ENCODE peak calls at places on chromosomes 4 and X, in five cellular contexts. O is neural crest cell, K is HCT116, P is BJ, B is HFF-Myc. Q is an unnamed sample.

GRCh38 chrX:31860686-31861085 is 788.8 kb upstream of the FTHL17 start:
- DNase-seq in O (no peak), K (no peak), B (no peak), P (no peak), Q (no peak)

GRCh38 chr4:8708401-8709021 is 115.9 kb downstream of the CPZ start:
- DNase-seq in O (no peak), P (no peak), K (no peak), B (no peak), Q (no peak)

GRCh38 chr4:88211473-88212252 is 53.2 kb upstream of the ABCG2 start:
- DNase-seq in O (peak), K (peak), B (peak), P (no peak), Q (peak)

GRCh38 chrX:110671068-110671803 is 124.4 kb downstream of the CHRDL1 start:
- DNase-seq in P (no peak), K (no peak), O (no peak), B (no peak), Q (no peak)

GRCh38 chrX:128816919-128817318 is 706.4 kb downstream of the SMARCA1 start:
- DNase-seq in O (peak), P (no peak), K (no peak), B (no peak), Q (no peak)

GRCh38 chrX:122739770-122740169 is 444.3 kb upstream of the GRIA3 start:
- DNase-seq in O (no peak), K (no peak), P (no peak), B (no peak), Q (no peak)

GRCh38 chrX:2707334-2707760 is 16.3 kb downstream of the CD99 start:
- DNase-seq in O (no peak), K (peak), B (peak), P (peak), Q (peak)

GRCh38 chr4:158314756-158315487 is 104.6 kb downstream of the TMEM144 start:
- DNase-seq in P (peak), K (no peak), B (peak), O (no peak), Q (peak)

GRCh38 chr4:103934178-103934789 is 214.5 kb upstream of the TACR3 start:
- DNase-seq in P (no peak), B (peak), O (peak), K (peak), Q (peak)

GRCh38 chrX:85108165-85108564 is 104.5 kb downstream of the APOOL start:
- DNase-seq in K (no peak), B (no peak), O (no peak), P (no peak), Q (no peak)

GRCh38 chrX:8345473-8345872 is 119.2 kb upstream of the VCX3B start:
- DNase-seq in P (no peak), O (no peak), B (no peak), K (no peak), Q (no peak)

GRCh38 chrX:18983711-18984380 is at the start of gene PHKA2:
- DNase-seq in B (no peak), P (no peak), O (peak), K (no peak), Q (no peak)

GRCh38 chr4:95106408-95106928 is 348.7 kb downstream of the BMPR1B start:
- DNase-seq in B (no peak), O (no peak), P (no peak), K (peak), Q (no peak)
- TF ChIP-seq CTCF in B (no peak), O (no peak), P (no peak), K (no peak), Q (no peak)

GRCh38 chr4:69823481-69824186 is 36.3 kb downstream of the SULT1E1 start:
- DNase-seq in O (no peak), B (no peak), P (no peak), K (peak), Q (peak)
- TF ChIP-seq CTCF in O (peak), B (peak), P (peak), K (peak), Q (peak)

GRCh38 chr4:2753444-2753843 is 2.7 kb downstream of the TNIP2 start:
- DNase-seq in K (no peak), B (no peak), O (no peak), P (no peak), Q (no peak)

GRCh38 chr4:2754848-2755820 is 1.0 kb downstream of the TNIP2 start:
- DNase-seq in O (no peak), K (no peak), P (no peak), B (no peak), Q (no peak)

GRCh38 chr4:2756691-2757350 is 685 bp upstream of the TNIP2 start:
- DNase-seq in P (no peak), K (no peak), O (no peak), B (no peak), Q (no peak)

GRCh38 chr4:2757426-2757825 is 1.3 kb upstream of the TNIP2 start:
- DNase-seq in P (no peak), B (no peak), K (no peak), O (no peak), Q (no peak)

DNA sequence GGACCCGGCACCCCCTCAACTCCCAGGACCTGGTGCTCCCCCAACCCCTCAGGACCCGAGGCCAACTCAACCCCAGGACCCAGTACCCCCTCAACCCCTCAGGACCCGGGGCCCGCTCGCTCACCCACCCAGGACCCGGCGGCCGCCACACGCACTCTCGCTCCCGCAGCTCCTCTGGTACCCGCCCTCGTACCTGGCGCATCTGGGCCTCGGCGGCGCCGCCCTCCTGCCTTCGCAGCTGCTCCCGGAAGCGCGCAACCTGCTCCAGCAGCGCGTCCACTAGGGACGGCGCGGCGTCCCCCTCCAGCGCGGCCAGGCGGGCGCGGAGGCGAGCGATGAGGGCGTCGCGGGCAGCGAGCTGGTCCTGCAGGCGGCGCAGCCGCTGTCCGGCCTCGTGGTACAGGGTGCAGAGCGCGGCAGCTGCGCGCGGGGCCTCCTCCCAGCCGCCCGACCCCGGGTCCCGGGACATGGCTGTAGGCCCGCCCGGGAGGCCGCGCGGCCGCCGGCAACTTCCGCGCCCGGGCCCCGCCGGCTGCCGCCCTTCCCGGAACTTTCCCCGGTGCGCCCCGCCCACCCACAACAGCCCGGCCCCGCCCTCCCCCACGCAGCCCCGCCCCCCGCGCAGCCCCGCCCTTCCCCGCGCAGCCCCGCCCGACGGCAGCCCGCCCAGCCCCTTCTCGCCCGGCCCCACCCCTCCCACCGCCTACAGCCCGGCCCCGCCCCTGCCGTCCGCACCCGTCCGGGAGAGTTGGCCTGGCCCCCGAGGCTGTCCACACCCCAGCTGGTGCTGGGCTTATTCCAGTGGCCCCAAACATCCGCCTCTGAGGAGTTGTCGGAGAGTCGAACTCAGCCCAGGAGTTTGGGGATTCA is at the start of gene TNIP2:
- DNase-seq in K (no peak), O (peak), P (no peak), B (no peak), Q (peak)
- TF ChIP-seq CTCF in K (peak), O (peak), P (peak), B (peak), Q (no peak)

GRCh38 chrX:81195712-81196111 is 6.0 kb downstream of the HMGN5 start:
- DNase-seq in B (peak), O (peak), K (peak), P (no peak), Q (no peak)
- TF ChIP-seq CTCF in B (peak), O (peak), K (peak), P (peak), Q (peak)

DNA sequence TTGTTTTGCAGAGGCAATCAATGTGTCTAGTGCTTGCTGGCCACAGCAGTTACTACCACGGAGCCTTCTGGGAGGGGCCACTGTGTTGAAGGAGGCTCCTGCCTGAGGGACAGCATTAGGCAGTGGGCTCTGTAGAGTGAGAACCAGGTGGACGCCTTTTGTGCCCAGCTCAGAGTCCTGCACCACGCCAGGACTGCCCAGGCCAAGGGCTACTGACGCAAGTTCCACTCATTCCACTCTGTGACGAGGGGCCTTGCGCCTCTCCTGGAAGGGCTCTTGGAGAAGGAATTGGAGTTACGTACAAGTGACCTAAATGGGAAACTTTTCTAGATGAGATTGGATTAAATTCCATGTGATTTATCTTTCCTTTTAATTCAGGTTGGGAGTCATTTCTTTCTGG is 102.8 kb upstream of the MAGEE2 start:
- DNase-seq in O (no peak), K (no peak), B (no peak), P (no peak), Q (no peak)
- TF ChIP-seq CTCF in O (no peak), K (no peak), B (no peak), P (no peak), Q (no peak)

GRCh38 chr4:128582319-128582948 is 227.1 kb upstream of the JADE1 start:
- DNase-seq in P (no peak), O (no peak), K (no peak), B (no peak), Q (no peak)

GRCh38 chr4:128579454-128579853 is 230.0 kb upstream of the JADE1 start:
- DNase-seq in P (no peak), O (no peak), B (no peak), K (no peak), Q (no peak)

GRCh38 chr4:128587382-128587781 is 222.1 kb upstream of the JADE1 start:
- DNase-seq in K (no peak), B (no peak), P (no peak), O (no peak), Q (no peak)

GRCh38 chr4:128589384-128589957 is 220.0 kb upstream of the JADE1 start:
- DNase-seq in P (no peak), O (no peak), B (no peak), K (no peak), Q (no peak)

DNA sequence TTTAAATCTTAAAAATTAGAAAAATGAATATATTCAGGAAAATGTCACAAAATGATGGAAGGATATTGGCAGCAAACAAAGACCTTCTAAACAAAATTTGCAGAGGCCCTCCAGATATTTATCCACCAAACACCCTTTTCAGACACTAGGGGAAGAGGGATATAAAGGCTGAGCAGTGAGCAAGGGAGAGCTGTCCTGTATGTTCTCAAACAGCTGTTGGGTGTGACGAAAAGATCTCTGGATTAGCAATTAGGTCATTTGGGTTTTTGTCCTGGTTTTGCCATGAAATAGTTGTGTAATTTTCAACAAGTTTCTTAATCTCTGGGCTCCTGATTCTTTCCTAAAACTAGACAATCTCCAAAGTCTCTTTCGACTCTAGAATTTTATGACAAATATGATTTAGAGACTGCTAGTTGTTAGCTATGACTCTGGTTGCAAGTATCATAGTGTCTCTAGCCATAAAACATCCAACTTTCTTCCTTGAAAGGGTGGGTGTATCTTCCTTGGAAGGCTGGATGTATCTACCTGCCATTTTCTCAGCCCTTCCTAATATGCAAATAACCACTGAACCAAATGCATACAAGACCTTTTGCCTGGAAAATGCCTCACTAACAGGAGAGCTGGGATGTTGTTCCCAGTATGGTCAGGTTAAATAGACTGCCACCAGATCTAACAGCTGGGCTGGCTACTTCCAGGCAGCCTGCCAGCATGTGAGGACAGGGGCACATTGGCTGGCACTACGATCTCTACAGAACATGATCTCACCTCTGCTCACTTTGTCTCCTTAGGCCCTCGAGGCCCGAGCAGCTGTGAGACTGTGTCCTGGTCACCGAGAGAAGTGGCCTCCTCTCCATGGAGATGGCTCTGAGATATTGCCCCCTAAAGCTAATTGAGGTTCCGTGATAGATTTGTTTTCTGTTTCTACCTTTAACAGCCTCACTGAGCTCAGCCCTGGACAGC is 225.5 kb upstream of the JADE1 start:
- DNase-seq in K (no peak), P (no peak), B (no peak), O (no peak), Q (no peak)
- TF ChIP-seq CTCF in K (no peak), P (no peak), B (no peak), O (no peak), Q (no peak)

GRCh38 chrX:118179161-118179560 is 62.6 kb upstream of the KLHL13 start:
- DNase-seq in B (no peak), O (no peak), P (no peak), K (no peak), Q (no peak)

GRCh38 chrX:118179718-118180117 is 63.1 kb upstream of the KLHL13 start:
- DNase-seq in B (no peak), K (no peak), P (no peak), O (no peak), Q (no peak)

GRCh38 chrX:118181030-118181429 is 64.4 kb upstream of the KLHL13 start:
- DNase-seq in O (no peak), K (no peak), P (no peak), B (no peak), Q (peak)

GRCh38 chrX:118182050-118182449 is 65.4 kb upstream of the KLHL13 start:
- DNase-seq in K (no peak), P (no peak), O (no peak), B (no peak), Q (no peak)

GRCh38 chrX:118183606-118184005 is 67.0 kb upstream of the KLHL13 start:
- DNase-seq in O (no peak), P (no peak), B (no peak), K (no peak), Q (no peak)
- TF ChIP-seq CTCF in O (peak), P (no peak), B (no peak), K (peak), Q (no peak)

GRCh38 chrX:15465896-15466651 is 27.1 kb downstream of the PIR start:
- DNase-seq in B (no peak), O (no peak), K (no peak), P (no peak), Q (no peak)
- TF ChIP-seq CTCF in B (peak), O (peak), K (peak), P (peak), Q (no peak)

DNA sequence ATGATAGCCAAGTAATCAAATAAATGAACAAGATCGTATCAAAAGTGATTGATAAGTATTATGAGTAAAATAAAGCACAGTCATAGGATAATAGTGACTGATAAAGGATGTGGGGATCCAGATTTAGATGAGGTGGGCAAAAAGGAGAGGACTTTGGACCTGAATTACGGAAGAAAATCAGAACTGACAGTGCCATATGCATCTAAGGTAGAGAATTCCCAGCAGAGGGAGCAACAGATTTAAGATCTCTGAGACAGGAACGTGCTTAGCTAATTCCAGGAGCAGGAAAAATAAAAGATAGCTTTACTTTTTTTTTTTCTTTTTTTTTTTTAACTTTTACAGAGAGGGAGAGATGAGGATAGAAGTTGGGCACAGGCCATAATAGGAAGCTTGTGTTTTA is 189.9 kb downstream of the NWD2 start:
- DNase-seq in B (no peak), O (no peak), P (no peak), K (peak), Q (no peak)
- TF ChIP-seq CTCF in B (no peak), O (peak), P (no peak), K (peak), Q (no peak)

GRCh38 chr4:183071222-183071621 is 27.8 kb upstream of the WWC2 start:
- DNase-seq in O (no peak), K (no peak), P (no peak), B (no peak), Q (no peak)

GRCh38 chr4:183074288-183074990 is 24.6 kb upstream of the WWC2 start:
- DNase-seq in B (no peak), O (no peak), P (no peak), K (no peak), Q (no peak)

GRCh38 chr4:183078634-183079033 is 20.4 kb upstream of the WWC2 start:
- DNase-seq in P (no peak), B (no peak), K (no peak), O (no peak), Q (no peak)

GRCh38 chr4:183072181-183072580 is 26.9 kb upstream of the WWC2 start:
- DNase-seq in P (no peak), B (no peak), K (no peak), O (no peak), Q (no peak)

GRCh38 chr4:183073838-183074145 is 25.3 kb upstream of the WWC2 start:
- DNase-seq in K (no peak), B (no peak), O (no peak), P (no peak), Q (no peak)
- TF ChIP-seq CTCF in K (no peak), B (no peak), O (peak), P (no peak), Q (no peak)

Q was measured in AG09319.